ENCODE peak calls at places on chromosome 22, in four cellular contexts. B, R, E and Q are unnamed samples.

GRCh38 chr22:39808087-39808486 is 85.5 kb downstream of the ENTHD1 start:
- DNase-seq in B (peak; percentile 4), R (peak; percentile 20), E (no peak), Q (peak; percentile 78)

GRCh38 chr22:46060292-46061123 is 83.5 kb upstream of the WNT7B start:
- DNase-seq in B (no peak), R (no peak), E (no peak), Q (peak; percentile 3)

GRCh38 chr22:19765477-19766234 is 5.1 kb downstream of the TBX1 start:
- DNase-seq in B (no peak), R (peak; percentile 80), E (no peak), Q (peak; percentile 48)

GRCh38 chr22:18031670-18032454 is 7.5 kb upstream of the MICAL3 start:
- DNase-seq in B (no peak), R (no peak), E (no peak), Q (no peak)

GRCh38 chr22:37990862-37991261 is 6.5 kb upstream of the SOX10 start:
- DNase-seq in B (no peak), R (no peak), E (no peak), Q (no peak)

GRCh38 chr22:19482297-19482696 is 2.6 kb downstream of the CDC45 start:
- DNase-seq in B (no peak), R (no peak), E (no peak), Q (no peak)

GRCh38 chr22:22150457-22150856 is 94.1 kb upstream of the VPREB1 start:
- DNase-seq in B (no peak), R (no peak), E (no peak), Q (no peak)

GRCh38 chr22:47355776-47356432 is 593.5 kb downstream of the TBC1D22A start:
- DNase-seq in B (no peak), R (no peak), E (no peak), Q (no peak)

GRCh38 chr22:46119729-46120419 is 30.5 kb upstream of the PPARA start:
- DNase-seq in B (no peak), R (peak; percentile 60), E (no peak), Q (no peak)

GRCh38 chr22:46042786-46043185 is 65.8 kb upstream of the WNT7B start:
- DNase-seq in B (no peak), R (no peak), E (no peak), Q (peak; percentile 4)

GRCh38 chr22:32339190-32340012 is 18.3 kb upstream of the RFPL3 start:
- DNase-seq in B (no peak), R (no peak), E (no peak), Q (no peak)

GRCh38 chr22:47549741-47550340 is 787.4 kb downstream of the TBC1D22A start:
- DNase-seq in B (no peak), R (no peak), E (no peak), Q (no peak)

GRCh38 chr22:26072611-26073010 is 96.7 kb upstream of the SEZ6L start:
- DNase-seq in B (no peak), R (no peak), E (no peak), Q (no peak)

GRCh38 chr22:38461414-38462081 is 6.3 kb upstream of the KDELR3 start:
- DNase-seq in B (peak; percentile 84), R (peak; percentile 72), E (peak; percentile 69), Q (peak; percentile 94)

GRCh38 chr22:20567371-20567847 is 60.0 kb downstream of the MED15 start:
- DNase-seq in B (no peak), R (no peak), E (no peak), Q (no peak)

GRCh38 chr22:17446704-17447103 is 77.4 kb downstream of the CECR2 start:
- DNase-seq in B (no peak), R (no peak), E (no peak), Q (no peak)

GRCh38 chr22:39952347-39952746 is 7.8 kb upstream of the TMA7B start:
- DNase-seq in B (no peak), R (no peak), E (no peak), Q (no peak)

GRCh38 chr22:24995649-24996180 is 43.2 kb downstream of the KIAA1671 start:
- DNase-seq in B (no peak), R (no peak), E (no peak), Q (no peak)

GRCh38 chr22:46879083-46879482 is 116.6 kb downstream of the TBC1D22A start:
- DNase-seq in B (no peak), R (no peak), E (no peak), Q (no peak)

GRCh38 chr22:46614070-46614931 is 5.9 kb upstream of the GRAMD4 start:
- DNase-seq in B (no peak), R (no peak), E (no peak), Q (no peak)

GRCh38 chr22:26995222-26995621 is 337.8 kb downstream of the MIAT start:
- DNase-seq in B (no peak), R (no peak), E (no peak), Q (no peak)

GRCh38 chr22:41975299-41976069 is 6.2 kb downstream of the SEPTIN3 start:
- DNase-seq in B (peak; percentile 47), R (no peak), E (no peak), Q (no peak)

GRCh38 chr22:25062378-25063095 is 110.0 kb downstream of the KIAA1671 start:
- DNase-seq in B (peak; percentile 54), R (no peak), E (no peak), Q (no peak)

GRCh38 chr22:29148826-29149225 is 56.9 kb upstream of the EMID1 start:
- DNase-seq in B (no peak), R (no peak), E (no peak), Q (no peak)

GRCh38 chr22:32880906-32881596 is 79.5 kb downstream of the TIMP3 start:
- DNase-seq in B (peak; percentile 89), R (peak; percentile 79), E (no peak), Q (no peak)

GRCh38 chr22:45934659-45935341 is 42.2 kb downstream of the WNT7B start:
- DNase-seq in B (peak; percentile 79), R (no peak), E (no peak), Q (no peak)

GRCh38 chr22:35620624-35621245 is 3.6 kb upstream of the MB start:
- DNase-seq in B (peak; percentile 77), R (no peak), E (no peak), Q (no peak)
- TF ChIP-seq USF2 in B (no peak), R (no peak), E (no peak), Q (no peak)

GRCh38 chr22:44580176-44580575 is 82.1 kb upstream of the RTL6 start:
- DNase-seq in B (no peak), R (no peak), E (no peak), Q (no peak)
- TF ChIP-seq TEAD4 in B (no peak), R (no peak), E (no peak), Q (no peak)

DNA sequence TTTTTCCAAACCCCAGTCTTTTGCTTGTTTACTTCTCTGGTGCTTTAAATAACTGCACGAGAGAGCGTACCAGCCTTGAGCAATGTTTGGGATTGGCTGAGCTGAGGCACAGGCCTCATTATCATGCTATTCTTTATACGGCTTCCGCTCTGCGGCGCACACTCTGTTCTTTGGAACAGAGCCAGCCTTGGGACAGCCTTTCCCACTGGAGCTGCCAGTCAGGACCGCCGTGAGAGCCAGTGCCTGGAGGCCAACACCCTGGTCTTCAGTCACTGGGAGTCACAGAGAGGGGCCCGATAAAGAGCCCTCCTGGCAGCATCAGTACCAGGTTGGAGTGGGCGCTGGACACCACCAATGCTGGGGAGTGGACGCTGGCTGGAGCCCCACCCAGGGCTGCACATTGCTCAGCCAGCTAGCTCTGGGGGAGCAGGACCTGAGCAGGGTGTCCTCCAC is 125.6 kb downstream of the BCR start:
- DNase-seq in B (peak; percentile 75), R (no peak), E (no peak), Q (no peak)
- TF ChIP-seq USF2 in B (no peak), R (no peak), E (no peak), Q (no peak)

GRCh38 chr22:49765091-49765771 is 62.4 kb downstream of the BRD1 start:
- DNase-seq in B (peak; percentile 19), R (no peak), E (no peak), Q (no peak)

GRCh38 chr22:49763138-49763537 is 64.5 kb downstream of the BRD1 start:
- DNase-seq in B (no peak), R (no peak), E (no peak), Q (no peak)

GRCh38 chr22:49761836-49762235 is 65.8 kb downstream of the BRD1 start:
- DNase-seq in B (no peak), R (no peak), E (no peak), Q (no peak)

GRCh38 chr22:49764151-49764581 is 63.5 kb downstream of the BRD1 start:
- DNase-seq in B (peak; percentile 44), R (no peak), E (no peak), Q (peak; percentile 20)

GRCh38 chr22:49763696-49764095 is 64.0 kb downstream of the BRD1 start:
- DNase-seq in B (peak; percentile 25), R (no peak), E (no peak), Q (no peak)
- TF ChIP-seq TEAD4 in B (no peak), R (no peak), E (no peak), Q (no peak)

DNA sequence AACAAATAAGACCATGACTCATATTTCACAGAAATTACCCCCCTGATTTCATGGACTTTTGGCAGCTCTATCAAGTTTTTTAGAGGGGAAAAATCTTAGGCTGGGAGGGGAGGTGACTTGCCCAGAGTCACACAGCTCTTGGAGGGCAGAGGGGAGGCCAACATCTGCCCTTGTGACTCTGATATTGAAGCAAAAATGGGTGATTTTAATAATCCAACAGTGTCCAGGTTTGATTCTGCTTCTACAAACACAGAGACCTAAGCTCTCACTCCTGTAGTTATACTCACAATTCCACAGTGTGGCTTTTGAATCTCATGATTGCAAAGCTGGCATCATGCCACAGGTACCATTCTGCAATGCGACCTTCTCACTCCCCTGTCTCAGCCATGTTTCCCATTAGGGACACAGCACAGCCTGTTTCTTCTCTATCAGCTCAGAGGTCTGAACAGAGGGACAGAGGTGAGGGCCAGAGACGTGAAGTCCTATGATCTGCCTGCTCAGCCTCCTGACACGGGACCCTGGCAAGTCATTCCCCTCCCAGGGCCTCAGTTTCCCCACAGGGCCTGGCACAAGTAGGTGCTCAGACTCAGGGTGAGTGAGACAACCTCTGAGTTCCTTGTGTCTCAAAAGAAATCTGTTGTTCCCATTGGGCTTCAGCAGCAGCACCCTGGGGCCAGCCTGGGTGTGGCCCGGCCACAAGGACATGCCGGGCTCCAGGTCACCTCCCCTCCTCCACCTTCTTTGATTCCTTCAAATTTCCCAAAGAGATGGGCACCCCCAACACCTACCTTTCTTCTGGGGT is 778 bp downstream of the APOL2 start:
- DNase-seq in B (peak; percentile 36), R (peak; percentile 48), E (no peak), Q (no peak)
- TF ChIP-seq USF2 in B (no peak), R (no peak), E (no peak), Q (no peak)

DNA sequence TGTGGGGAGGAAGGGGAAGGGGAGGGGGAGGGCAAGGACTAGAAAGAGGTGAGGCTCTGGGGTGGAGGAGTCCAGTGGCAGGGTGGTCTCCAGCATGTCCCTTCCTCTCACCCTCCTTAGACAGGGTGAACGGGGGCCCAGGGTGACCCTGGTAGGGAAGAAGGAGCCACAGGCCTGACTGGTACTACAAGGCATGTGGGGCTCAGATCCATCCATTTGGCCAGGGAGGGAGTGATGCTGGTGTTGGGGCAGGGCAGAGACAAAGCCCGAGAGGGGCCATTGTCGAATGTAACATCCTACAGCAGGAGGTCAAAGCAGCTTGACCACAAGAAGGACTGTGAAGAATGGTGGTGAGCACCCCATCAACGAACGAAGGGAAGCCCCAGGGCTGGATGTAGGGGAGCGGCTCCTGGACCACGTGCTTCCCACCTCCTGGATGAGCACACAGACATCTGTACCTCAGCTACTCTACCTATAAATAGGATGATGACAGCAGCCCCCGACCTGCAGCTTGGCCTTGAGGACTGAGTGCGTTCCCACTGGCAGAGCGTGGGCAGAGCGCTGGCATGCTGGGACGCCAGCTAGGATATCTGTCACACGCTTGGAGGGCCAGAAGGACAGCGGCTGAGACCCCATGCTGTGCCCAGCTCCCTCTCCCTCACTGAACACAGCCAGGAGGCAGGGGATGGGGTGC is 69.2 kb upstream of the SHISAL1 start:
- DNase-seq in B (no peak), R (no peak), E (no peak), Q (no peak)
- TF ChIP-seq TEAD4 in B (no peak), R (no peak), E (no peak), Q (no peak)